ENCODE peak calls at places on chromosomes 16 and 17, in six cellular contexts. W, M, D, S, E and A are unnamed samples.

GRCh38 chr16:82888616-82889015 is 261.8 kb downstream of the CDH13 start:
- DNase-seq in W (no peak), M (no peak), D (peak), S (no peak), E (no peak), A (no peak)

GRCh38 chr17:68456529-68457167 is 648 bp downstream of the WIPI1 start:
- DNase-seq in W (peak), M (no peak), D (peak), S (peak), E (no peak), A (no peak)

GRCh38 chr16:88616320-88616719 is 22.1 kb upstream of the IL17C start:
- DNase-seq in W (no peak), M (no peak), D (no peak), S (peak), E (no peak), A (no peak)

GRCh38 chr17:29611351-29612093 is 11.2 kb downstream of the CORO6 start:
- DNase-seq in W (no peak), M (no peak), D (no peak), S (no peak), E (no peak), A (no peak)

GRCh38 chr16:75566889-75567255 is 693 bp downstream of the GABARAPL2 start:
- DNase-seq in W (no peak), M (no peak), D (no peak), S (no peak), E (no peak), A (no peak)

GRCh38 chr16:50502616-50503000 is 45.6 kb upstream of the NKD1 start:
- DNase-seq in W (no peak), M (no peak), D (no peak), S (no peak), E (no peak), A (no peak)

GRCh38 chr16:35692824-35693223 is 2233.4 kb downstream of the TP53TG3F start:
- DNase-seq in W (no peak), M (no peak), D (no peak), S (no peak), E (no peak), A (no peak)

GRCh38 chr16:9602201-9602600 is 510.8 kb downstream of the HAPSTR1 start:
- DNase-seq in W (no peak), M (no peak), D (no peak), S (no peak), E (no peak), A (no peak)

GRCh38 chr16:24755201-24755874 is 25.9 kb downstream of the TNRC6A start:
- DNase-seq in W (no peak), M (no peak), D (no peak), S (no peak), E (no peak), A (no peak)

GRCh38 chr17:64920026-64920418 is 744 bp upstream of the LRRC37A3 start:
- DNase-seq in W (peak), M (no peak), D (peak), S (no peak), E (no peak), A (no peak)

GRCh38 chr17:74715144-74715543 is 2.4 kb upstream of the CD300LF start:
- DNase-seq in W (peak), M (no peak), D (peak), S (no peak), E (no peak), A (no peak)

GRCh38 chr16:80285089-80285488 is 255.7 kb upstream of the DYNLRB2 start:
- DNase-seq in W (no peak), M (no peak), D (no peak), S (peak), E (no peak), A (no peak)

GRCh38 chr17:72514888-72515287 is 394.1 kb downstream of the SOX9 start:
- DNase-seq in W (peak), M (no peak), D (peak), S (peak), E (no peak), A (no peak)

GRCh38 chr16:13322357-13322756 is 421.0 kb downstream of the SHISA9 start:
- DNase-seq in W (no peak), M (no peak), D (no peak), S (no peak), E (no peak), A (no peak)

GRCh38 chr16:12323007-12323699 is 346.6 kb downstream of the SNX29 start:
- DNase-seq in W (no peak), M (no peak), D (no peak), S (no peak), E (no peak), A (no peak)

GRCh38 chr17:82384730-82385429 is 13.3 kb downstream of the UTS2R start:
- DNase-seq in W (peak), M (no peak), D (no peak), S (peak), E (no peak), A (no peak)

GRCh38 chr16:12575288-12575687 is 228.4 kb downstream of the CPPED1 start:
- DNase-seq in W (no peak), M (no peak), D (no peak), S (no peak), E (no peak), A (no peak)

GRCh38 chr17:42969006-42969581 is 4.8 kb upstream of the AARSD1 start:
- DNase-seq in W (no peak), M (no peak), D (peak), S (no peak), E (no peak), A (no peak)

GRCh38 chr17:79842136-79842655 is 3.0 kb upstream of the CBX4 start:
- DNase-seq in W (no peak), M (no peak), D (no peak), S (no peak), E (no peak), A (no peak)

GRCh38 chr17:49707246-49707607 is 537 bp downstream of the SLC35B1 start:
- DNase-seq in W (no peak), M (no peak), D (no peak), S (no peak), E (peak), A (no peak)

GRCh38 chr16:69328854-69329316 is 1.5 kb downstream of the PDF start:
- DNase-seq in W (peak), M (no peak), D (no peak), S (peak), E (no peak), A (no peak)

DNA sequence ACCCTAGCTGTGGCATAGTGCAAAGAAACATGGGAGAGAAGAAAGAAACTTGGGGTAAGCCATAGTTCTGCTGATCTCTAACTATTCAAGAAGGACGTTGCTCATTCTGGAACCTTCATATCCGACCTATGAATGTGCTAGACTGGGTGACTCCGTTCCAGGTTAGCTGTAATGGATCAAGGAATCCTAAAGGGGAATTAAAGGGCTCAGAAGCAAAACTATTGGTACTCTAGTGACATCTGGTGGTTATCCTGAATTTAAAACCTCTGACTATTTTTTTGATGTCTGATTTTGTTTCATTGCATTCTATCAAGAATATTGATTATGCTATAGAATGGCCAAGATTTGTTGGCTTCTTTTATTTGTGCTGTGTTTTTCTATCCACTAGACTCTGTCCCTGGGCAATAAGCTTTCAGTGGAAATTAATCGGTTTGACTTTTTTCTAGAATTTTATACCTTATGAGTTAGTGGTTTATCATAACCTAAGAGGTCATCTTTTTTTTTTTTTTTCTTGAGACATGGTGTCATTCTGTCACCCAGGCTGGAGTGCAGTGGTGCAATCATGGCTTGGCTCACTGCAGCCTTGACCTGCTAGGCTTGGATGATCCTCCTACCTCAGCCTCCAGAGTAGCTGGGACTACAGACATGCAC is 19.5 kb downstream of the PCTP start:
- DNase-seq in W (peak), M (no peak), D (peak), S (peak), E (no peak), A (no peak)
- TF ChIP-seq CTCF in W (peak), M (peak), D (peak), S (peak), E (no peak), A (peak)

DNA sequence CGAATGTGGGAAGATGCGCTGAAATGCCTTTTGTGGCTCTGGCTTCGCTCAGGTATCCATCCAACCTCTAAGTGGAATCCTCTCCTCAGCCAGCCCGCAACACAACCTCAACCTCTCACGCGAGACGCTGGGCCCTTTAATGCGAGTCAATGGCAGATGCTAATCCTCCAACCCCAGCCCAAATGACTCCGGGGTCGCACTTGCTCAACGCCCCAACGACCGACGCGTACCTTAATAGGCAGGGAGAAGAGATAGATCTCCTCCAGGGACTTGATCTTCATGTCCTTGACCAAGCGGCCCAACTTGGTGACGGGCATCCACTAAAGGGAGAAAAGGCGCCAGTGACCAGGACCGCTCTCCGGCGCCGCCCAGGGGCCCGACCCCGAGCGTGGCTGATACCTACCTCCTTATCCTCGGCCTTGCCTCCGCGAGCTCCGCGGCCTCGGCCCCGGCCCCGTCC is 550 bp downstream of the RPS2 start:
- DNase-seq in W (no peak), M (no peak), D (peak), S (no peak), E (no peak), A (no peak)
- TF ChIP-seq CTCF in W (no peak), M (peak), D (peak), S (peak), E (no peak), A (no peak)

GRCh38 chr17:62998665-62999393 is 32.8 kb downstream of the TANC2 start:
- DNase-seq in W (peak), M (no peak), D (no peak), S (peak), E (no peak), A (no peak)

GRCh38 chr17:62994931-62995330 is 28.9 kb downstream of the TANC2 start:
- DNase-seq in W (no peak), M (no peak), D (peak), S (peak), E (no peak), A (no peak)

GRCh38 chr17:62996221-62996620 is 30.2 kb downstream of the TANC2 start:
- DNase-seq in W (no peak), M (no peak), D (no peak), S (no peak), E (no peak), A (no peak)

GRCh38 chr17:62995377-62995885 is 29.4 kb downstream of the TANC2 start:
- DNase-seq in W (peak), M (no peak), D (peak), S (no peak), E (no peak), A (no peak)
- TF ChIP-seq CTCF in W (peak), M (peak), D (peak), S (peak), E (peak), A (peak)

GRCh38 chr17:18314731-18315497 is at the start of the genes SMCR8 and TOP3A:
- DNase-seq in W (peak), M (peak), D (peak), S (peak), E (peak), A (peak)
- TF ChIP-seq CTCF in W (no peak), M (no peak), D (no peak), S (no peak), E (no peak), A (no peak)